ENCODE peak calls at places on chromosomes 7 and 10, in seven cellular contexts. S, F, M, U, D, I and B are unnamed samples.

GRCh38 chr10:111933937-111934336 is 249.6 kb downstream of the GPAM start:
- DNase-seq in S (no peak), F (no peak), M (no peak), U (no peak), D (no peak), I (no peak), B (no peak)

GRCh38 chr7:66265566-66265965 is 60.4 kb downstream of the TPST1 start:
- DNase-seq in S (no peak), F (no peak), M (no peak), U (peak), D (no peak), I (peak), B (no peak)

GRCh38 chr10:11154809-11155208 is 137.1 kb downstream of the CELF2 start:
- DNase-seq in S (no peak), F (no peak), M (no peak), U (no peak), D (no peak), I (no peak), B (no peak)

GRCh38 chr10:104330168-104331117 is 7.8 kb downstream of the ITPRIP start:
- DNase-seq in S (no peak), F (no peak), M (no peak), U (peak), D (no peak), I (peak), B (no peak)

GRCh38 chr7:561631-562393 is 42.2 kb upstream of the PDGFA start:
- DNase-seq in S (no peak), F (no peak), M (no peak), U (no peak), D (peak), I (no peak), B (peak)

GRCh38 chr7:104040666-104041065 is 51.2 kb upstream of the RELN start:
- DNase-seq in S (no peak), F (no peak), M (no peak), U (no peak), D (no peak), I (no peak), B (no peak)

GRCh38 chr7:65371468-65371867 is 2.2 kb upstream of the ZNF92 start:
- DNase-seq in S (peak), F (no peak), M (no peak), U (no peak), D (no peak), I (peak), B (no peak)

GRCh38 chr7:27095050-27095896 is 527 bp downstream of the HOXA1 start:
- DNase-seq in S (no peak), F (no peak), M (no peak), U (no peak), D (peak), I (no peak), B (peak)

GRCh38 chr7:80614911-80615310 is 23.5 kb upstream of the CD36 start:
- DNase-seq in S (no peak), F (no peak), M (no peak), U (peak), D (no peak), I (peak), B (no peak)

GRCh38 chr10:48606530-48607355 is 1.9 kb upstream of the ARHGAP22 start:
- DNase-seq in S (no peak), F (no peak), M (no peak), U (peak), D (no peak), I (peak), B (no peak)

GRCh38 chr10:8279598-8279997 is 225.1 kb downstream of the GATA3 start:
- DNase-seq in S (no peak), F (no peak), M (no peak), U (peak), D (no peak), I (no peak), B (no peak)

GRCh38 chr10:8273749-8274148 is 219.3 kb downstream of the GATA3 start:
- DNase-seq in S (no peak), F (no peak), M (no peak), U (no peak), D (no peak), I (no peak), B (no peak)

GRCh38 chr10:8278099-8278498 is 223.6 kb downstream of the GATA3 start:
- DNase-seq in S (no peak), F (no peak), M (no peak), U (no peak), D (no peak), I (no peak), B (no peak)

GRCh38 chr10:8272794-8273425 is 218.4 kb downstream of the GATA3 start:
- DNase-seq in S (no peak), F (no peak), M (no peak), U (peak), D (no peak), I (no peak), B (no peak)

DNA sequence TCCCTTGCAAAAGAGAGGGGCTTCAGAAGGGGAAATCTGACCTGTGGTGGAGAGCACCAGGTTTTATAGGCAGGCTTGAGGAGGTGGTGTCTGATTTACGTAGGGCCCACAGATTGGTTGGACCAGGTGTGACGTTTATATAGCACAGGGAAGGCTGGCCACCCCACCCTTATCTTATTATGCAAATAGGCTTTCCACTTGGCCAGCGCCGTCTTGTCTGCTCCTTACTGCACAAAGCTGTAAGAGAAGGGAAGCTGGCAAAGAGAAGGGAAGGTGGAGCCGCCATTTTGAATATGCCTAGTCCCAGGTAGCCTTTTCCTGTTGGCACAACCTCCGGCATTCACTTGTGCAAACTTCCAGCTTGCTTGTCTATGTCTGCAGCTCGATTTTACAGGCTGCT is 221.4 kb downstream of the GATA3 start:
- DNase-seq in S (peak), F (no peak), M (no peak), U (no peak), D (no peak), I (no peak), B (no peak)
- TF ChIP-seq CTCF in S (no peak), F (no peak), M (no peak), U (no peak), D (no peak), I (no peak), B (no peak)

GRCh38 chr10:80168679-80169380 is 36.3 kb downstream of the PLAC9 start:
- DNase-seq in S (no peak), F (no peak), M (peak), U (peak), D (peak), I (no peak), B (no peak)
- TF ChIP-seq CTCF in S (no peak), F (peak), M (peak), U (peak), D (peak), I (peak), B (no peak)

GRCh38 chr10:97538839-97539238 is 33.7 kb upstream of the ANKRD2 start:
- DNase-seq in S (no peak), F (no peak), M (no peak), U (peak), D (peak), I (no peak), B (no peak)

GRCh38 chr10:97542169-97543024 is 30.2 kb upstream of the ANKRD2 start:
- DNase-seq in S (peak), F (no peak), M (no peak), U (peak), D (no peak), I (peak), B (no peak)

GRCh38 chr10:97543025-97543546 is 29.5 kb upstream of the ANKRD2 start:
- DNase-seq in S (peak), F (no peak), M (peak), U (peak), D (no peak), I (peak), B (no peak)

GRCh38 chr10:97539523-97540200 is 32.9 kb upstream of the ANKRD2 start:
- DNase-seq in S (no peak), F (no peak), M (peak), U (peak), D (peak), I (peak), B (peak)

DNA sequence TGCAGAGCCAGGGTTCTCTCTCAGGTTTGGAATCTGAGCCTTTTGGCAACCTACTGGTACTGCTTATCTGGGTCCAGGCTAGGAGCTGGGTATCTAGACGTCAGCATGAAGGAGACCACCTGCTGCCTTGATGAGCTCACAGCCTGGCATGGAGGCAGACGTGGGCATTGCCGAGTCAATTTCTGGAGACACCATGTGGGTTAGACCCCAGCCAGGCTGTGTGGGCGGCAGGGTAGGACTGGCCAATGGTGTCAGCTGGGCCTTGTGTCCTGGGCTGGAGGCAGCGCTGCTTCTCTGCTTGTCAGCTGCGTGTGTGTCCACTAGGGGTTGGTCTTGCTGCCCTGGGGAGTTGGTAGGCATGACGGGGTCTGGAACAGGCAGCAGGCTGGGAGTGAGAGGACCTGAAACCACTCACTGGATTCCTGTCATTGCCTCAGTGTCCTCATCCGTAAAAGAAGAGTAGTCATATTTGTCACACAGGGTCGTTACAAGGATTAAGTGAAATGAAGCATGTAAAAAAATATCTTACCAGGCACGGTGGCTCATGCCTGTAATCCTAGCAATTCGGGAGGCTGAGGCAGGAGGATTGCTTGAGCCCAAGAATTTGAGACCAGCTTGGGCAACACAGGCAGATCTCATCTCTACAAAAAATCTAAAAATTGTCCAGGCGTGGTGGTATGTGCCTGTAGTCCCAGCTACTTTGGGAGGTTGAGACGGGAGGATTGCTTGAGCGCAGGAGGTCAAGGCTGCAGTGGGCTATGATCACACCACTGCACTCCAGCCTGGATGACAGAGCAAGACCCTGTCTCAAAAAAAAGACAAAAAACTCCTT is 31.7 kb upstream of the ANKRD2 start:
- DNase-seq in S (no peak), F (no peak), M (no peak), U (no peak), D (no peak), I (no peak), B (no peak)
- TF ChIP-seq CTCF in S (no peak), F (no peak), M (no peak), U (no peak), D (no peak), I (peak), B (no peak)

DNA sequence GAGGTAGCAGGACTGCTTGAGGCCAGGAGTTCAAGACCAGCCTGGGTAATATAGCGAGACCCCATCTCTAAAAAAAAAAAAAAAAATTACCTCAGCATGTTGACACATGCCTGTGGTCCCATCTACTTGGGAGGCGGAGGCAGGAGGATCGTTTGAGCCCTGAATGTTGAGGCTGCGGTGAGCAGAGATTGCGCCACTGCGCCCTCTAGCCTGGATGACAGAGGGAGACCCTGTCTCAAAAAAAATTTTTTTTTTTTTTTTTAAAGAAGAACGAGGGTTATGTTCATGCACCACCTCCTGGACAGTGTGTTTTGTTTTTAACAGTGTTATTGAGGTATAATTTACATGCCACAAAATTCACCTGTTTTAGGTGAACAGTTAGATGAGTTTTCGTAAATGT is 51.1 kb upstream of the SEPHS1 start:
- DNase-seq in S (no peak), F (no peak), M (no peak), U (peak), D (no peak), I (no peak), B (no peak)
- TF ChIP-seq CTCF in S (no peak), F (no peak), M (no peak), U (peak), D (no peak), I (no peak), B (no peak)

DNA sequence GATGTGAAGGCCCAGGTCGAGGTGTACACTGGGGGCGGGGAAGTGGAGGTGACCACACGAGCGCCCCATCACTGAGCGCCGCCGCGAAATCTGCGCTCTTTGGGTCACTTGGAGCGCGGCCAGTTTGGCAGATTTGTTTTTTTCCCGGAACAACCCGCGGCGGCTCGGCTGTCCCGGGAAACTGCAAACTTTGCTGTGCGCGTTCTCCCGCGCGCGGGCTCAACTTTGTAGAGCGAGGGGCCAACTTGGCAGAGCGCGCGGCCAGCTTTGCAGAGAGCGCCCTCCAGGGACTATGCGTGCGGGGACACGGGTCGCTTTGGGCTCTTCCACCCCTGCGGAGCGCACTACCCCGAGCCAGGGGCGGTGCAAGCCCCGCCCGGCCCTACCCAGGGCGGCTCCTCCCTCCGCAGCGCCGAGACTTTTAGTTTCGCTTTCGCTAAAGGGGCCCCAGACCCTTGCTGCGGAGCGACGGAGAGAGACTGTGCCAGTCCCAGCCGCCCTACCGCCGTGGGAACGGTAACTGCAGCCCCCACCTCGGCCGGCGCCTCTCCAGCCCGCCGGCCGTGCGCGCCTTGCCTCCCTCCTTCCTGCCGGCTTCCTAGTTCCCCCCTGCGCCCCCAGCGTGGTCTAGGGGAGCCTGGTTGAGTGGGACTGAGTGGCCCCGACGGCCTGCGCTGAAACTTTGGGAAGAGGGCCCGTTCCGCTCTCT is at the start of gene CASP7:
- DNase-seq in S (peak), F (peak), M (peak), U (peak), D (peak), I (peak), B (peak)
- TF ChIP-seq CTCF in S (no peak), F (no peak), M (no peak), U (no peak), D (no peak), I (no peak), B (no peak)

DNA sequence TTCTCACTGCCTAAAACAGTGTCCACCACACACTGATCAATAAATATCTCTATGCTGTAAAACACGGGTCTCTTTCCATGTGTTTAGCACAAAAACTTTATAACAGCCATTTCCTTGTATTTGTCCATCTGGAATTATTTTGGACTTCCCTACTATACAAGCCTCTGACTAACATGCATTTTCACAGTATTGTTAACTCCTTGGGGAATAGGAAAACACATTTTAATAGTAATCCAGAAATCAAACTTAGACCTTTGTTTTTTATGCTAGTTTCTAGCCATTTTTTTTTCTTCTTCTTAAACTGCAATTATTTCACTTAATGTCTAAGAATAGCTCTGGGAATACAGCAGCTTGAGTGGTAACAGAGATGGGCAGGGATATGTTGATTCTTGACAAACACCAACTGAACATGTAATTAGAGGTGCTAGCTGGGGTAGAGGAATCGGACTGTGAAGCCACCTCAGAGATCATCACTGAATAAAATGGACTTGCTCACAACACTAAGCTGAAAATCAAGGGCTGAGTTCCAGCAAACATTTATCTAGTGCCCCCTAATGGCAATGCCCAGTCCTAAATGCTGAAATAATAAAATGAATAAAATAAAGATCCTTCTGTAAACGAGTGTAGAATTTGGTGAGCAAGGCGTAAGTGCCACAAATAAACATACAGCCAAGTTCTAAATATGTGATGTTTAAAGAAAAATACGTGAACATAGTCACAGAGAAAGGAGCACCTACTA is 593.1 kb downstream of the SORCS1 start:
- DNase-seq in S (no peak), F (peak), M (peak), U (peak), D (no peak), I (peak), B (no peak)
- TF ChIP-seq CTCF in S (no peak), F (peak), M (peak), U (peak), D (no peak), I (peak), B (peak)

DNA sequence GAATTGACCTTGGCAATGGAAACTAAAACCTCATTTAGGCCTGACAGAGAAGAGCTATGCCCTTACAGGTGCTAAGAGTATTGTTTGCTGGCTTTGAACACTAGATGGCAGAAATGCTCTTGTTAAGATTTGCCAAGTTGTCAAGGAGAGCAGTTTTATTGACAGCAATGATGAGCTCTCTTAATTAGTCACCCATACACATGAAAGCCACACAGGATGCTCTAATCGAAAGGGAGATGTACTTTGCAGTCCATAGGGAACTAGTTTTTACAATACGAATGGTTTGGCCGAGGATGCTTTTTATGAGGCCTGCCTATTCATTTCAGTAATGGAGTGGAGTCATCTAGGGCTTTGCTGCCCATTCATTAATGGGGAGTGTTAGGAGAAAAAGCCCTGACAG is 45.4 kb upstream of the MBL2 start:
- DNase-seq in S (no peak), F (no peak), M (peak), U (peak), D (no peak), I (peak), B (peak)
- TF ChIP-seq CTCF in S (no peak), F (peak), M (peak), U (peak), D (no peak), I (peak), B (peak)

GRCh38 chr10:102043456-102043855 is 12.5 kb downstream of the ARMH3 start:
- DNase-seq in S (no peak), F (no peak), M (no peak), U (no peak), D (no peak), I (no peak), B (no peak)
- TF ChIP-seq CTCF in S (no peak), F (no peak), M (no peak), U (no peak), D (no peak), I (no peak), B (no peak)

GRCh38 chr7:34156336-34156735 is 251.0 kb downstream of the BMPER start:
- DNase-seq in S (no peak), F (no peak), M (no peak), U (no peak), D (no peak), I (peak), B (no peak)

GRCh38 chr7:34157137-34157536 is 251.8 kb downstream of the BMPER start:
- DNase-seq in S (no peak), F (no peak), M (no peak), U (no peak), D (no peak), I (peak), B (no peak)

GRCh38 chr7:34155225-34155908 is 250.0 kb downstream of the BMPER start:
- DNase-seq in S (no peak), F (no peak), M (no peak), U (no peak), D (no peak), I (peak), B (no peak)

GRCh38 chr7:34158311-34158710 is 253.0 kb downstream of the BMPER start:
- DNase-seq in S (no peak), F (no peak), M (no peak), U (no peak), D (peak), I (no peak), B (no peak)

DNA sequence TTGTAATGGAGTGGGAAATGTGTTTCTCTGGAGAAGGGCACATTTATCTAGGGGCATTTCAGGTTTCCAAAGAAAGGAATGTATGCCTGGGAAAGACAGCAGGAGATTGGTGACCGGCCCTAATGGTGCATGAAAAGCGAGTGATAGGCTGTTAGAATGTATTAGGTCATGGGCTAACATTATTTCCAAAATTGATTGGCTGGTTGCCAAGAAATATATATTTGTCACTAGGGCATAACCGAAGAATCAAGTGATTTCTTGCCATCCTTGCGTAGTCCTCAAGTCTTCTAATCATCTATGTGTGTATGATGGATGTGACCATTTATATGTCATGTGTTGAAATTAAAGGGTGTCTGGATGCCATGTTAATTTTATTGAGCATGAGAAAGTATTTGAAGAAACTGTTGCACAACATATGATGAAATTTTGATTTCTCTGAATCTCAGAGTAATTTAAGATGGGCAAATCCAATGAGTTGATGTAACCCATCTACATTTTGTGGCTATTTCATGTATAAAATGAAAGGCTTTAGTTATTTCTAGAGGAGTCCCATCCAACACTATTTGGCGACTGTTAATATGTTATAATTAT is 248.4 kb downstream of the BMPER start:
- DNase-seq in S (no peak), F (no peak), M (no peak), U (no peak), D (no peak), I (peak), B (no peak)
- TF ChIP-seq CTCF in S (no peak), F (no peak), M (no peak), U (no peak), D (no peak), I (no peak), B (no peak)